ENCODE peak calls at places on chromosomes 11 and 22, in ten cellular contexts. One of them, this sample, is unnamed.

GRCh38 chr22:36301384-36301828 is 48.5 kb downstream of the APOL1 start:
- DNase-seq in Calu3: peak
- DNase-seq in NCI-H2081: peak
- DNase-seq in NCI-H1436: peak
- DNase-seq in NCI-H1694 treated with DMSO at 0.1 percent for 48 hours: peak
- DNase-seq in T-helper 1 cell: peak
- DNase-seq in activated T-cell treated with anti-CD3 and anti-CD28 coated beads, Interleukin-2, amount 50 U/mL, for 72 hours: peak
- DNase-seq in omental fat pad: peak
- DNase-seq in iris pigment epithelial cell: peak
- DNase-seq in GM03348: peak
- DNase-seq in this sample: peak

GRCh38 chr11:102026217-102026616 is 21.0 kb upstream of the CFAP300 start:
- DNase-seq in Calu3: no peak
- DNase-seq in NCI-H2081: no peak
- DNase-seq in NCI-H1436: no peak
- DNase-seq in NCI-H1694 treated with DMSO at 0.1 percent for 48 hours: no peak
- DNase-seq in T-helper 1 cell: no peak
- DNase-seq in activated T-cell treated with anti-CD3 and anti-CD28 coated beads, Interleukin-2, amount 50 U/mL, for 72 hours: no peak
- DNase-seq in omental fat pad: no peak
- DNase-seq in iris pigment epithelial cell: no peak
- DNase-seq in GM03348: no peak
- DNase-seq in this sample: no peak

GRCh38 chr11:126490261-126490660 is 134.8 kb downstream of the ST3GAL4 start:
- DNase-seq in Calu3: no peak
- DNase-seq in NCI-H2081: no peak
- DNase-seq in NCI-H1436: no peak
- DNase-seq in NCI-H1694 treated with DMSO at 0.1 percent for 48 hours: no peak
- DNase-seq in T-helper 1 cell: no peak
- DNase-seq in activated T-cell treated with anti-CD3 and anti-CD28 coated beads, Interleukin-2, amount 50 U/mL, for 72 hours: no peak
- DNase-seq in omental fat pad: no peak
- DNase-seq in iris pigment epithelial cell: no peak
- DNase-seq in GM03348: no peak
- DNase-seq in this sample: no peak

GRCh38 chr22:48573766-48574165 is 1253.9 kb downstream of the BRD1 start:
- DNase-seq in Calu3: no peak
- DNase-seq in NCI-H2081: no peak
- DNase-seq in NCI-H1436: no peak
- DNase-seq in NCI-H1694 treated with DMSO at 0.1 percent for 48 hours: no peak
- DNase-seq in T-helper 1 cell: no peak
- DNase-seq in activated T-cell treated with anti-CD3 and anti-CD28 coated beads, Interleukin-2, amount 50 U/mL, for 72 hours: no peak
- DNase-seq in omental fat pad: no peak
- DNase-seq in iris pigment epithelial cell: no peak
- DNase-seq in GM03348: no peak
- DNase-seq in this sample: no peak

GRCh38 chr22:24434472-24435322 is 7.3 kb downstream of the ADORA2A start:
- DNase-seq in Calu3: no peak
- DNase-seq in NCI-H2081: no peak
- DNase-seq in NCI-H1436: no peak
- DNase-seq in NCI-H1694 treated with DMSO at 0.1 percent for 48 hours: no peak
- DNase-seq in T-helper 1 cell: peak
- DNase-seq in activated T-cell treated with anti-CD3 and anti-CD28 coated beads, Interleukin-2, amount 50 U/mL, for 72 hours: peak
- DNase-seq in omental fat pad: no peak
- DNase-seq in iris pigment epithelial cell: peak
- DNase-seq in GM03348: no peak
- DNase-seq in this sample: no peak

GRCh38 chr22:26762503-26763170 is 105.2 kb downstream of the MIAT start:
- DNase-seq in Calu3: no peak
- DNase-seq in NCI-H2081: no peak
- DNase-seq in NCI-H1436: no peak
- DNase-seq in NCI-H1694 treated with DMSO at 0.1 percent for 48 hours: no peak
- DNase-seq in T-helper 1 cell: no peak
- DNase-seq in activated T-cell treated with anti-CD3 and anti-CD28 coated beads, Interleukin-2, amount 50 U/mL, for 72 hours: no peak
- DNase-seq in omental fat pad: no peak
- DNase-seq in iris pigment epithelial cell: no peak
- DNase-seq in GM03348: no peak
- DNase-seq in this sample: no peak

GRCh38 chr11:112391086-112391485 is 130.4 kb upstream of the PLET1 start:
- DNase-seq in Calu3: no peak
- DNase-seq in NCI-H2081: no peak
- DNase-seq in NCI-H1436: no peak
- DNase-seq in NCI-H1694 treated with DMSO at 0.1 percent for 48 hours: no peak
- DNase-seq in T-helper 1 cell: no peak
- DNase-seq in activated T-cell treated with anti-CD3 and anti-CD28 coated beads, Interleukin-2, amount 50 U/mL, for 72 hours: no peak
- DNase-seq in omental fat pad: no peak
- DNase-seq in iris pigment epithelial cell: no peak
- DNase-seq in GM03348: no peak
- DNase-seq in this sample: no peak

GRCh38 chr22:46829140-46829891 is 66.9 kb downstream of the TBC1D22A start:
- DNase-seq in Calu3: peak
- DNase-seq in NCI-H2081: no peak
- DNase-seq in NCI-H1436: no peak
- DNase-seq in NCI-H1694 treated with DMSO at 0.1 percent for 48 hours: no peak
- DNase-seq in T-helper 1 cell: no peak
- DNase-seq in activated T-cell treated with anti-CD3 and anti-CD28 coated beads, Interleukin-2, amount 50 U/mL, for 72 hours: no peak
- DNase-seq in omental fat pad: no peak
- DNase-seq in iris pigment epithelial cell: peak
- DNase-seq in GM03348: peak
- DNase-seq in this sample: peak

GRCh38 chr11:69699213-69699612 is 4.6 kb downstream of the FGF19 start:
- DNase-seq in Calu3: no peak
- DNase-seq in NCI-H2081: no peak
- DNase-seq in NCI-H1436: peak
- DNase-seq in NCI-H1694 treated with DMSO at 0.1 percent for 48 hours: peak
- DNase-seq in T-helper 1 cell: no peak
- DNase-seq in activated T-cell treated with anti-CD3 and anti-CD28 coated beads, Interleukin-2, amount 50 U/mL, for 72 hours: no peak
- DNase-seq in omental fat pad: no peak
- DNase-seq in iris pigment epithelial cell: no peak
- DNase-seq in GM03348: peak
- DNase-seq in this sample: no peak

GRCh38 chr11:76752321-76753175 is 30.6 kb upstream of the TSKU start:
- DNase-seq in Calu3: peak
- DNase-seq in NCI-H2081: no peak
- DNase-seq in NCI-H1436: no peak
- DNase-seq in NCI-H1694 treated with DMSO at 0.1 percent for 48 hours: no peak
- DNase-seq in T-helper 1 cell: no peak
- DNase-seq in activated T-cell treated with anti-CD3 and anti-CD28 coated beads, Interleukin-2, amount 50 U/mL, for 72 hours: no peak
- DNase-seq in omental fat pad: no peak
- DNase-seq in iris pigment epithelial cell: peak
- DNase-seq in GM03348: peak
- DNase-seq in this sample: no peak

GRCh38 chr11:134686418-134686817 is 274.4 kb upstream of the B3GAT1 start:
- DNase-seq in Calu3: no peak
- DNase-seq in NCI-H2081: no peak
- DNase-seq in NCI-H1436: no peak
- DNase-seq in NCI-H1694 treated with DMSO at 0.1 percent for 48 hours: no peak
- DNase-seq in T-helper 1 cell: no peak
- DNase-seq in activated T-cell treated with anti-CD3 and anti-CD28 coated beads, Interleukin-2, amount 50 U/mL, for 72 hours: no peak
- DNase-seq in omental fat pad: no peak
- DNase-seq in iris pigment epithelial cell: no peak
- DNase-seq in GM03348: no peak
- DNase-seq in this sample: no peak

GRCh38 chr11:105109855-105110750 is 29.5 kb downstream of the CARD18 start:
- DNase-seq in Calu3: no peak
- DNase-seq in NCI-H2081: no peak
- DNase-seq in NCI-H1436: no peak
- DNase-seq in NCI-H1694 treated with DMSO at 0.1 percent for 48 hours: no peak
- DNase-seq in T-helper 1 cell: no peak
- DNase-seq in activated T-cell treated with anti-CD3 and anti-CD28 coated beads, Interleukin-2, amount 50 U/mL, for 72 hours: no peak
- DNase-seq in omental fat pad: no peak
- DNase-seq in iris pigment epithelial cell: peak
- DNase-seq in GM03348: no peak
- DNase-seq in this sample: no peak

GRCh38 chr11:18698341-18699268 is at the start of gene TMEM86A:
- DNase-seq in Calu3: peak
- DNase-seq in NCI-H2081: peak
- DNase-seq in NCI-H1436: peak
- DNase-seq in NCI-H1694 treated with DMSO at 0.1 percent for 48 hours: peak
- DNase-seq in T-helper 1 cell: peak
- DNase-seq in activated T-cell treated with anti-CD3 and anti-CD28 coated beads, Interleukin-2, amount 50 U/mL, for 72 hours: peak
- DNase-seq in omental fat pad: peak
- DNase-seq in iris pigment epithelial cell: peak
- DNase-seq in GM03348: peak
- DNase-seq in this sample: peak

GRCh38 chr22:31286360-31287255 is 5.7 kb downstream of the PIK3IP1 start:
- DNase-seq in Calu3: no peak
- DNase-seq in NCI-H2081: no peak
- DNase-seq in NCI-H1436: no peak
- DNase-seq in NCI-H1694 treated with DMSO at 0.1 percent for 48 hours: no peak
- DNase-seq in T-helper 1 cell: peak
- DNase-seq in activated T-cell treated with anti-CD3 and anti-CD28 coated beads, Interleukin-2, amount 50 U/mL, for 72 hours: peak
- DNase-seq in omental fat pad: no peak
- DNase-seq in iris pigment epithelial cell: peak
- DNase-seq in GM03348: no peak
- DNase-seq in this sample: no peak

GRCh38 chr11:43681543-43681942 is 1.0 kb downstream of the HSD17B12 start:
- DNase-seq in Calu3: no peak
- DNase-seq in NCI-H2081: peak
- DNase-seq in NCI-H1436: no peak
- DNase-seq in NCI-H1694 treated with DMSO at 0.1 percent for 48 hours: no peak
- DNase-seq in T-helper 1 cell: no peak
- DNase-seq in activated T-cell treated with anti-CD3 and anti-CD28 coated beads, Interleukin-2, amount 50 U/mL, for 72 hours: no peak
- DNase-seq in omental fat pad: no peak
- DNase-seq in iris pigment epithelial cell: peak
- DNase-seq in GM03348: peak
- DNase-seq in this sample: no peak

GRCh38 chr22:29482253-29482652 is 2.2 kb downstream of the NEFH start:
- DNase-seq in Calu3: no peak
- DNase-seq in NCI-H2081: no peak
- DNase-seq in NCI-H1436: no peak
- DNase-seq in NCI-H1694 treated with DMSO at 0.1 percent for 48 hours: no peak
- DNase-seq in T-helper 1 cell: no peak
- DNase-seq in activated T-cell treated with anti-CD3 and anti-CD28 coated beads, Interleukin-2, amount 50 U/mL, for 72 hours: no peak
- DNase-seq in omental fat pad: no peak
- DNase-seq in iris pigment epithelial cell: no peak
- DNase-seq in GM03348: no peak
- DNase-seq in this sample: no peak

GRCh38 chr11:1310772-1311468 is 1.5 kb upstream of the TOLLIP start:
- DNase-seq in Calu3: peak
- DNase-seq in NCI-H2081: no peak
- DNase-seq in NCI-H1436: no peak
- DNase-seq in NCI-H1694 treated with DMSO at 0.1 percent for 48 hours: no peak
- DNase-seq in T-helper 1 cell: no peak
- DNase-seq in activated T-cell treated with anti-CD3 and anti-CD28 coated beads, Interleukin-2, amount 50 U/mL, for 72 hours: peak
- DNase-seq in omental fat pad: no peak
- DNase-seq in iris pigment epithelial cell: no peak
- DNase-seq in GM03348: no peak
- DNase-seq in this sample: no peak

GRCh38 chr11:45482331-45482730 is 183.1 kb downstream of the CHST1 start:
- DNase-seq in Calu3: no peak
- DNase-seq in NCI-H2081: no peak
- DNase-seq in NCI-H1436: no peak
- DNase-seq in NCI-H1694 treated with DMSO at 0.1 percent for 48 hours: no peak
- DNase-seq in T-helper 1 cell: no peak
- DNase-seq in activated T-cell treated with anti-CD3 and anti-CD28 coated beads, Interleukin-2, amount 50 U/mL, for 72 hours: no peak
- DNase-seq in omental fat pad: no peak
- DNase-seq in iris pigment epithelial cell: no peak
- DNase-seq in GM03348: no peak
- DNase-seq in this sample: no peak

GRCh38 chr11:109859325-109859724 is 233.9 kb upstream of the ZC3H12C start:
- DNase-seq in Calu3: no peak
- DNase-seq in NCI-H2081: no peak
- DNase-seq in NCI-H1436: no peak
- DNase-seq in NCI-H1694 treated with DMSO at 0.1 percent for 48 hours: no peak
- DNase-seq in T-helper 1 cell: no peak
- DNase-seq in activated T-cell treated with anti-CD3 and anti-CD28 coated beads, Interleukin-2, amount 50 U/mL, for 72 hours: no peak
- DNase-seq in omental fat pad: no peak
- DNase-seq in iris pigment epithelial cell: peak
- DNase-seq in GM03348: no peak
- DNase-seq in this sample: no peak

This sample was measured in COR-L47.